ENCODE peak calls at places on chromosomes 7 and 10, in ten cellular contexts. C, I, O, G, N, T, L, D, K and E are unnamed samples.
A peak's percentile ranks its signal among the peaks of the same experiment; 100 is the strongest.

GRCh38 chr7:98351136-98351535 is 49.8 kb downstream of the BAIAP2L1 start:
- DNase-seq in C (no peak), I (no peak), O (no peak), G (no peak), N (no peak), T (no peak), L (no peak), D (no peak), K (no peak), E (no peak)

GRCh38 chr7:73638921-73639320 is 14.6 kb upstream of the MLXIPL start:
- DNase-seq in C (no peak), I (no peak), O (no peak), G (no peak), N (no peak), T (no peak), L (no peak), D (no peak), K (no peak), E (no peak)

GRCh38 chr10:47137311-47137851 is 162.6 kb upstream of the GDF10 start:
- DNase-seq in C (no peak), I (peak; percentile 89), O (peak; percentile 88), G (no peak), N (peak; percentile 45), T (no peak), L (no peak), D (no peak), K (no peak), E (no peak)

GRCh38 chr7:54729096-54729495 is 29.9 kb downstream of the SEC61G start:
- DNase-seq in C (no peak), I (no peak), O (no peak), G (no peak), N (no peak), T (no peak), L (no peak), D (no peak), K (no peak), E (no peak)

GRCh38 chr10:125217986-125218675 is 57.8 kb upstream of the CTBP2 start:
- DNase-seq in C (no peak), I (peak; percentile 4), O (no peak), G (no peak), N (no peak), T (no peak), L (no peak), D (no peak), K (no peak), E (no peak)

GRCh38 chr10:102781921-102782542 is 38.3 kb downstream of the WBP1L start:
- DNase-seq in C (no peak), I (peak; percentile 70), O (peak; percentile 77), G (no peak), N (no peak), T (no peak), L (no peak), D (no peak), K (no peak), E (no peak)

GRCh38 chr10:107656932-107657331 is 492.4 kb upstream of the SORCS1 start:
- DNase-seq in C (no peak), I (no peak), O (no peak), G (no peak), N (no peak), T (no peak), L (no peak), D (peak; percentile 2), K (no peak), E (no peak)

GRCh38 chr7:17679427-17679826 is 260.9 kb downstream of the SNX13 start:
- DNase-seq in C (no peak), I (peak; percentile 88), O (peak; percentile 87), G (no peak), N (peak; percentile 32), T (no peak), L (no peak), D (no peak), K (peak; percentile 55), E (no peak)

GRCh38 chr7:155143381-155143780 is 73.3 kb downstream of the HTR5A start:
- DNase-seq in C (no peak), I (no peak), O (no peak), G (no peak), N (no peak), T (no peak), L (no peak), D (no peak), K (no peak), E (no peak)

GRCh38 chr7:34337163-34337562 is 320.9 kb upstream of the NPSR1 start:
- DNase-seq in C (no peak), I (no peak), O (no peak), G (no peak), N (no peak), T (no peak), L (no peak), D (no peak), K (no peak), E (no peak)

GRCh38 chr7:96034940-96035727 is 262.8 kb downstream of the DYNC1I1 start:
- DNase-seq in C (no peak), I (no peak), O (no peak), G (no peak), N (no peak), T (no peak), L (no peak), D (no peak), K (no peak), E (no peak)

GRCh38 chr7:40673285-40673684 is 538.5 kb downstream of the SUGCT start:
- DNase-seq in C (peak; percentile 80), I (peak; percentile 84), O (peak; percentile 85), G (no peak), N (peak; percentile 5), T (no peak), L (no peak), D (no peak), K (no peak), E (no peak)

GRCh38 chr10:126565871-126566270 is 104.6 kb downstream of the C10orf90 start:
- DNase-seq in C (no peak), I (no peak), O (no peak), G (no peak), N (no peak), T (no peak), L (no peak), D (no peak), K (no peak), E (no peak)

GRCh38 chr10:93991596-93992284 is 2.0 kb upstream of the PLCE1 start:
- DNase-seq in C (peak; percentile 67), I (peak; percentile 77), O (peak; percentile 78), G (no peak), N (peak; percentile 93), T (no peak), L (no peak), D (no peak), K (peak; percentile 66), E (no peak)

GRCh38 chr10:120966657-120967045 is 115.5 kb downstream of the WDR11 start:
- DNase-seq in C (no peak), I (no peak), O (no peak), G (no peak), N (no peak), T (no peak), L (no peak), D (no peak), K (no peak), E (no peak)

GRCh38 chr10:74189999-74190421 is 39.0 kb downstream of the ADK start:
- DNase-seq in C (peak; percentile 68), I (peak; percentile 68), O (peak; percentile 93), G (no peak), N (peak; percentile 90), T (no peak), L (no peak), D (peak; percentile 44), K (no peak), E (peak; percentile 85)

GRCh38 chr7:150322114-150322832 is 882 bp upstream of the LRRC61 start:
- DNase-seq in C (no peak), I (no peak), O (no peak), G (no peak), N (peak; percentile 40), T (no peak), L (no peak), D (no peak), K (no peak), E (peak; percentile 72)